ENCODE peak calls at places on chromosomes 5 and 9, in nine cellular contexts. E, H, B, D, R, W, T, S and J are unnamed samples.

GRCh38 chr9:88828018-88828417 is 163.2 kb upstream of the S1PR3 start:
- DNase-seq in E (no peak), T (no peak), B (peak), D (no peak), R (no peak), W (no peak), H (no peak), S (no peak), J (no peak)

GRCh38 chr5:13478831-13479465 is 465.5 kb downstream of the DNAH5 start:
- DNase-seq in R (no peak), H (peak), E (peak), S (peak), T (no peak), D (peak), B (no peak), W (peak), J (peak)

GRCh38 chr5:99061711-99062110 is 132.9 kb upstream of the CHD1 start:
- DNase-seq in S (no peak), D (peak), H (no peak), E (peak), W (peak), B (no peak), T (no peak), R (no peak), J (no peak)

GRCh38 chr5:173873296-173873922 is 14.7 kb upstream of the CPEB4 start:
- DNase-seq in D (no peak), T (no peak), H (no peak), R (no peak), B (no peak), W (no peak), S (no peak), E (no peak), J (no peak)

GRCh38 chr5:103340717-103341397 is 82.3 kb downstream of the MACIR start:
- DNase-seq in R (no peak), E (no peak), B (no peak), H (no peak), T (no peak), S (no peak), D (peak), W (peak), J (no peak)

GRCh38 chr9:116115731-116116353 is 37.7 kb upstream of the PAPPA start:
- DNase-seq in R (no peak), W (peak), D (peak), T (no peak), H (no peak), E (peak), B (no peak), S (no peak), J (no peak)

GRCh38 chr9:124202447-124202971 is 55.2 kb upstream of the NEK6 start:
- DNase-seq in R (no peak), D (peak), T (no peak), W (peak), B (no peak), E (no peak), H (no peak), S (no peak), J (no peak)

GRCh38 chr5:144352732-144353317 is 182.2 kb downstream of the KCTD16 start:
- DNase-seq in W (no peak), B (no peak), R (no peak), T (no peak), D (no peak), H (no peak), S (no peak), E (no peak), J (no peak)

GRCh38 chr9:91047993-91048607 is 246.5 kb downstream of the SYK start:
- DNase-seq in R (peak), E (no peak), W (peak), H (no peak), T (no peak), S (no peak), B (no peak), D (peak), J (no peak)

GRCh38 chr9:16561121-16561520 is 309.3 kb downstream of the BNC2 start:
- DNase-seq in T (no peak), R (no peak), D (no peak), W (no peak), B (no peak), H (no peak), E (no peak), S (no peak), J (no peak)

GRCh38 chr5:134609232-134609851 is 23.3 kb downstream of the SAR1B start:
- DNase-seq in T (no peak), E (no peak), R (no peak), H (no peak), S (no peak), B (no peak), D (no peak), W (no peak), J (no peak)

GRCh38 chr5:31854625-31855526 is 215.9 kb downstream of the PDZD2 start:
- DNase-seq in S (peak), T (peak), W (no peak), E (no peak), R (peak), B (peak), D (peak), H (peak), J (peak)

GRCh38 chr5:135493406-135494180 is 41.4 kb upstream of the TIFAB start:
- DNase-seq in T (no peak), E (peak), W (peak), H (peak), S (no peak), D (peak), B (peak), R (peak), J (no peak)

GRCh38 chr5:157259699-157260098 is 6.2 kb upstream of the CYFIP2 start:
- DNase-seq in H (no peak), W (no peak), T (no peak), S (no peak), D (no peak), R (no peak), E (no peak), B (no peak), J (no peak)

GRCh38 chr9:108727580-108728056 is 128.2 kb downstream of the ACTL7B start:
- DNase-seq in T (peak), S (no peak), R (no peak), W (no peak), B (no peak), D (no peak), H (no peak), E (no peak), J (no peak)

GRCh38 chr5:96661841-96662724 is at the start of gene CAST:
- DNase-seq in S (peak), T (peak), R (peak), W (peak), H (peak), E (peak), B (peak), D (peak), J (peak)

GRCh38 chr9:7676757-7677156 is 122.8 kb downstream of the DMAC1 start:
- DNase-seq in D (no peak), H (no peak), E (no peak), W (no peak), S (no peak), B (no peak), R (no peak), T (no peak), J (no peak)

GRCh38 chr5:109692011-109692410 is 2.3 kb downstream of the MAN2A1 start:
- DNase-seq in W (peak), R (no peak), B (no peak), D (peak), S (no peak), H (peak), E (no peak), T (no peak), J (no peak)

GRCh38 chr5:77882670-77883257 is 106.6 kb upstream of the TBCA start:
- DNase-seq in D (peak), T (no peak), W (peak), R (no peak), E (no peak), S (no peak), H (no peak), B (no peak), J (no peak)

GRCh38 chr5:40401965-40402364 is 277.8 kb upstream of the PTGER4 start:
- DNase-seq in H (no peak), E (no peak), W (peak), D (peak), T (no peak), R (no peak), B (no peak), S (no peak), J (no peak)

GRCh38 chr5:11620172-11620571 is 284.1 kb downstream of the CTNND2 start:
- DNase-seq in E (no peak), W (no peak), S (no peak), D (no peak), B (no peak), H (no peak), T (no peak), R (no peak), J (no peak)

GRCh38 chr9:70043689-70044449 is at the start of gene MAMDC2:
- DNase-seq in T (peak), B (peak), W (peak), R (no peak), E (no peak), S (peak), D (peak), H (peak), J (no peak)

GRCh38 chr9:91360551-91361293 is 996 bp downstream of the AUH start:
- DNase-seq in B (no peak), W (no peak), S (no peak), R (no peak), D (no peak), H (peak), T (no peak), E (no peak), J (no peak)

GRCh38 chr9:137301086-137301947 is 754 bp downstream of the NRARP start:
- DNase-seq in R (no peak), W (peak), S (peak), E (no peak), H (peak), T (no peak), D (peak), B (no peak), J (no peak)

GRCh38 chr5:52783226-52783959 is 4.3 kb upstream of the ITGA1 start:
- DNase-seq in E (no peak), D (peak), R (no peak), T (no peak), W (no peak), H (no peak), B (no peak), S (no peak), J (no peak)

GRCh38 chr5:150078802-150079654 is 7.3 kb downstream of the CSF1R start:
- DNase-seq in B (peak), S (no peak), T (no peak), H (no peak), E (no peak), R (peak), D (no peak), W (no peak), J (no peak)

GRCh38 chr5:54249210-54250028 is 61.0 kb downstream of the ARL15 start:
- DNase-seq in S (no peak), E (no peak), T (no peak), R (no peak), H (no peak), W (peak), D (peak), B (no peak), J (no peak)

GRCh38 chr5:83570916-83571315 is 99.4 kb downstream of the VCAN start:
- DNase-seq in S (no peak), D (peak), E (no peak), R (no peak), H (no peak), W (peak), T (no peak), B (no peak), J (no peak)

GRCh38 chr9:122036988-122037387 is 56.1 kb downstream of the TTLL11 start:
- DNase-seq in E (peak), D (peak), R (no peak), S (no peak), H (no peak), T (no peak), B (no peak), W (peak), J (no peak)

GRCh38 chr5:880816-881550 is 11.6 kb downstream of the BRD9 start:
- DNase-seq in D (no peak), B (no peak), T (peak), R (no peak), W (no peak), S (no peak), E (no peak), H (no peak), J (no peak)

GRCh38 chr9:8489845-8490244 is 690.3 kb upstream of the DMAC1 start:
- DNase-seq in T (no peak), W (no peak), S (no peak), B (no peak), D (no peak), H (no peak), R (no peak), E (no peak), J (no peak)

GRCh38 chr9:114072181-114073140 is 5.6 kb downstream of the AMBP start:
- DNase-seq in H (peak), D (peak), T (peak), W (peak), E (peak), B (peak), R (no peak), S (no peak), J (no peak)

GRCh38 chr9:116555556-116556180 is 131.4 kb upstream of the TRIM32 start:
- DNase-seq in D (no peak), E (no peak), B (no peak), T (no peak), W (no peak), S (no peak), H (no peak), R (no peak), J (no peak)

GRCh38 chr5:67887648-67888047 is 327.9 kb upstream of the PIK3R1 start:
- DNase-seq in D (no peak), B (no peak), R (no peak), S (no peak), W (no peak), E (no peak), H (no peak), T (no peak), J (no peak)

DNA sequence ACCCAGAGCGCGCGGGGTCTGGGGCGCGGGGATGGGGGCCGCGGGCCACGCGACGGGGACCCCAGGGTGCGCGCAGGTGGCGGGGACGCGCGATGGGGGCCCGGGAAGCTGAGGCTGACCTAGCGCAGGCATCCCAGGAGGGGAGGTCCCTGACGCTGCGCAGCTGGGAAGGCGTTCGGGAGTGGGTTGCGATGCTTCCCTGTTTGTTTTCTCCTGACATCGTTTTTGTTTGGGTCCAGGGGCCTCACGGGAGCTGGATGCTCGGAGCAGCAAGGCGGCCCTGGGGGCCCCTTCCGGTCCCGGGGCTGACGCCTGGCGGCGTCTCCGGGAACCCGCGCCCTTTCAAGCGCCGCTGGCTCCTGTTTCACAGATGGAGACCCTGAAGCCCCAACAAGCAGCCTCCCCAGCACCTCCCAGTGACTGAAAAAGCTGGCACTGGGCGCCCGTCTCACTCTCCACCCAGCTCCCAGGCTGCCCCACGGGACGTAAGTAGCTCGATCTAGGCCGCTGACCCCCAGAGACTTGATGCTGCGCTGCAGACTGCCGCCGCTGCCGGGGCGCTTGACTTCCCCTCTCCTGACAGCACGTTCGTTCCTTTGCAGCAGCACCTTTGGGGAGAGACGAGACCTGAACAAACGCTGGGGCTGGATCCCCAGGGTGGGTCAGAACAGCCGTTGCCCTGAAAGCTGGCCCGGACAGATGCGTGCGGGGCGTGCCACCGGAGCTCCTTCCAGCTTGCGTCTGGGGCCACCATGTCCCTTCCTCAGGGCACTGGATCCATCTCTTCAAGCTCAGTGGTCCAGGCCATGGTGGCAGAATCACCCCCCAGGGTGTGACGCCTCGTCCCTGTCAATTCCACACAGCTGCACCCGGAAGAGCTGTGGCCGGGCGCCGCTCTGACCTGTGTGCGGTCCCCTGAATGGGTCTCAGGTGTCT is 593 bp downstream of the BRD3OS start:
- DNase-seq in R (no peak), W (peak), H (peak), E (no peak), T (peak), B (peak), D (peak), S (peak), J (no peak)
- TF ChIP-seq CTCF in R (peak), W (peak), H (peak), E (peak), T (no peak), B (no peak), D (peak), S (peak), J (no peak)

GRCh38 chr9:131809941-131810344 is 70.1 kb upstream of the RAPGEF1 start:
- DNase-seq in S (no peak), W (peak), H (no peak), E (peak), R (no peak), B (no peak), D (peak), T (no peak), J (no peak)

GRCh38 chr9:131811405-131811804 is 71.5 kb upstream of the RAPGEF1 start:
- DNase-seq in H (no peak), E (no peak), S (no peak), B (no peak), D (no peak), T (no peak), R (no peak), W (no peak), J (no peak)

GRCh38 chr9:131813116-131813515 is 73.2 kb upstream of the RAPGEF1 start:
- DNase-seq in T (no peak), E (peak), D (peak), S (no peak), R (no peak), H (no peak), B (no peak), W (peak), J (no peak)

GRCh38 chr9:131812116-131812790 is 72.4 kb upstream of the RAPGEF1 start:
- DNase-seq in H (no peak), B (no peak), D (no peak), R (no peak), S (no peak), E (no peak), T (no peak), W (no peak), J (no peak)

DNA sequence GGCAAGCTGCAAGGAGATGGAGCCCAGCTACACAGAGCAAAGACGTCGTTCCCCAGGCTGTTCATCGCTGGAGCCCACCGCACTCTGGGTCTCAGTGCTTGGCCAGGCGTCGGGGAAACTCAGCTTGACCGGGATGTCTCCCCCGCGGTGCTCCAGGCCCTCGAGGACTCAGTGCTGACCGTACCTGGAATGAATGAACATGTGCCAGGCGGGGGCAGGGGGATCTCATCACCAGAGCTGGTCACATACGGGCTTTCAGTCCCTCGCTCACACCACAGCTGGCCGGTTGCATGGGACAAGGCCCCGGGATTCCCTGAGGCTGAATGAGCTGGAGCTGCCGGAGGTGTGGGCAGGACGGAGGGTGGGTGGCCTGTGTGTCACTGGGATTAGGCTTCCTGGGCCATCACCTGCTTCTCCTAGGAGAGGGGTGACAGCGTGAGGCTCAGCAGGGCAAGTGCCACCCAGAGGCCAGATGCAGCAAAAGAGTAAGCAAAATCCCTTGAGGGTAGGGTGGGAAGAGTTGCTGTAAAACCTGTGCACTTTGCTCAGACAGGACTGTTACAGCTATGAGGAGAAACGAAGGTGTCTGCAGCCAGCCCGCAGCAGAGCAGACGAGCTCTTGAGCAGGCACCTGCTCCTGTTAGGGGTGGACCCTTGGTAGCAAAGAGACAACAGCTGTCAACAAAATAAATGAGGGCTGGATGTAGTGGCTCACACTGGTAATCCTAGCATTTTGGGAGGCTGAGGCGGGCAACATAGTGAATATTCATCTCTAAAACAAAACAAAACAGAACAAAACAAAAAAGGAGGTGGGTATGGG is 70.7 kb upstream of the RAPGEF1 start:
- DNase-seq in B (no peak), R (no peak), W (no peak), H (no peak), T (no peak), S (no peak), D (no peak), E (no peak), J (no peak)
- TF ChIP-seq CTCF in B (no peak), R (no peak), W (no peak), H (no peak), T (no peak), S (no peak), D (no peak), E (peak), J (peak)

DNA sequence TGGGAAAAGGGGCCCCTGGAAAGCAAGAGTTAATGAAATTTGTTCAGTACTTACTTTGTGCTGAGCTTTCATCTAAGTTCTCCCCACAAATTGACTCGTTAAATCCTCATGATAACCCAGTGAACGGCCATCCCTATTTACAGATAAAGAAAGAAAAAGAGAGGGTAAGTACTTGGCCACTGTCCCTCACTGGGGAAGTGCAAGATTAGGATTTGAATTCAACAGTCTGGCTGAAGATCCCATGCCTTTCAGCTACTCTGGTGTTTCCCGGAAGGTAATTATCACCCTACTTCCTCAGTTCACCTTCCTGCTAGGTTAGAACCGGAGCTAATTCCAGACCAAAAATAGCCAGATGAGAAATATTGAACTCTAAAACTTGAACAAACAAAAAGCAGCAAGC is 269.2 kb upstream of the TLE4 start:
- DNase-seq in W (no peak), D (no peak), T (no peak), B (no peak), S (no peak), H (no peak), R (no peak), E (no peak), J (no peak)
- TF ChIP-seq CTCF in W (no peak), D (no peak), T (no peak), B (no peak), S (no peak), H (no peak), R (no peak), E (no peak), J (no peak)

DNA sequence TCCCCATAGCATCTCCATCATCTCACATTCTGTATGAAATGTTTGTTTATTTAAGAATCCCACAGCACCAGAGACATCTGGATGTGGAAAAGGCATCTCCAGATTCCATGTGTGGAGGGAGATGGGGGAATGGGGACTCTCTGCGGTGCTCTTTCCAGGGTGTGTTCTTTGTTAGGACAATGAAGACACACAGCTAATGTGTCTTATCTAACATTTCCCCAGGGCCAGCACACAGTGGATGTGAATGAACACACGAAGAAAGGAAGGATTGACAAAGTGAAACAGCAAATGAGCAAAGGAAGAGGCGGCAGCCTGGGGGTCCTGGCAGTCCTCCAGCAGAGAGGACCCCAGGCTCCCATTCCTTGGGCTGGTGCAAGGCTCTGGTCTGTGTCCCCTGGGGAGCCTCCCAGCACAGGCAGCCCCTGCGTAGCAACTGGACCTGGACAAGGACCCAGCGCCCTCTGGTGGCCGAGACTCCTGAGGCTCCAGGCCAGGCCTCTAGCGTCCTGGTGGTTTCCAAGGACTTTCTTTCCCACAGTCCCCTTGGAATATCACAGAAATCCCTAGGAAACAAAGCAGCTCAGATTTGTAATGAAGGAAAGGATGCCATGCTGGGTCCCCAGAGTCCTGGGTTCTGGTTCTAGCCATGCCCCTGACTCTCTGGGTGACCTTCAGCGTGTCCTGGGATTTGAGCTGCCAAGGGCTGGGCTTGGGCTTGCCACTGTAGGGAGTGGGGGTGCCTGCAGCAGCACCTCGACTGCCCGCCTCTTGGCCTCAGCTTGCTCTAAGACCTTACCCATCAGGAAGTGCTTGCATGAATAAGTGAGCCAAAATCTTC is 3.5 kb upstream of the PDLIM7 start:
- DNase-seq in H (peak), W (peak), B (peak), E (peak), R (peak), D (peak), S (peak), T (peak), J (peak)
- TF ChIP-seq CTCF in H (peak), W (peak), B (peak), E (peak), R (peak), D (peak), S (peak), T (peak), J (peak)